ENCODE peak calls at places on chromosomes 11 and 22, in five cellular contexts. D is AG04450, J is AG10803, F is HFF-Myc, U is fibroblast of villous mesenchyme. S is an unnamed sample.

GRCh38 chr11:95688501-95689222 is 100.9 kb downstream of the FAM76B start:
- DNase-seq in J (no peak), D (no peak), F (no peak), U (no peak), S (no peak)

GRCh38 chr22:20781272-20781990 is 7.5 kb downstream of the SERPIND1 start:
- DNase-seq in J (peak), F (no peak), D (no peak), U (peak), S (no peak)

GRCh38 chr11:16831281-16832192 is 93.1 kb downstream of the C11orf58 start:
- DNase-seq in U (peak), J (no peak), F (no peak), D (no peak), S (no peak)

GRCh38 chr22:44384981-44385610 is 72.3 kb upstream of the SHISAL1 start:
- DNase-seq in D (no peak), U (no peak), F (no peak), J (no peak), S (no peak)

GRCh38 chr22:20857838-20858614 is 585 bp downstream of the PI4KA start:
- DNase-seq in U (peak), J (peak), D (peak), F (peak), S (peak)

GRCh38 chr11:61148016-61148640 is 13.1 kb downstream of the VPS37C start:
- DNase-seq in U (no peak), F (no peak), D (no peak), J (no peak), S (no peak)

GRCh38 chr11:10387209-10388083 is 67.6 kb upstream of the AMPD3 start:
- DNase-seq in D (peak), F (peak), U (peak), J (peak), S (peak)

GRCh38 chr11:110251837-110252236 is 44.6 kb downstream of the RDX start:
- DNase-seq in D (no peak), F (peak), J (peak), U (peak), S (peak)

GRCh38 chr11:96095884-96096301 is 172.0 kb upstream of the MTMR2 start:
- DNase-seq in D (no peak), F (no peak), U (no peak), J (no peak), S (no peak)

DNA sequence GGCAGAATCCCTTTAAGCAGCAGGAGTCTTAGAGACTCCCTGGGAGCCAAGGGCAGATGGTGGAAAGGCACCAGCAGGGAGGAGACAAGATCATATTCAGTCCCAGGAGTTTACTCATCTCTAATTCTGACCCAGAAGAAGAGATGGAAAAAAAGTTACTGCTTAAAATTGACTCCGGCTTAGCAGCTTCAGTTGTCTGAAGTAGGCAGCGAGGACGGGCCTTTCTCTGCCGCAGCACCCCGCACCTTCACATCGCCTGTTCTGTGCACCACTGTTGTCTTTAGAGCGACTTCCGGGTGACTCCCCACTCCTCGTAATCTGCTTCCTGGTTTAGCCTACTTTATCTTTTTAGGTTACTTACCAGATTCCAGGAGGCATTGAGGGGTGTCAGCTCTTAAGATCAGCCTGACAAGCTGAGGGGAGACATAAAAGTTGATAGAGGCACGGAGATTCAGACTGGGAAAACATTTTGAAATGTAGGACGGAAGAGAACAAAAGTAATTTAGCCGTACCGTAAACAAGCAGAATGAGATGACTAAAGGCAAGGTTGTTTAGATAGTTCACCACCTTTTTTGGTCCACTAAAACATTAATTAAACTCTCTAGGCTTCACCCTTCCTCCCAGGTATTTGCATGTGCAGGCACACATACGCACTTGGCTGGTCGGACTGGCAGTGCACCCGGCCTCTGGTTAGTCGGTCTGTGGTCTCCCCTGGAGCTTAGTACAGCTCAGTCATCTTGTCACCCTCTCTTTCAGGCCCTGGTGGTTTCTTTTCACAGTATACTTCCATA is 74.3 kb downstream of the CECR2 start:
- DNase-seq in J (no peak), D (no peak), F (no peak), U (no peak), S (no peak)
- H3K4me3 ChIP-seq in J (no peak), D (no peak), F (no peak), U (no peak), S (no peak)

GRCh38 chr11:29530961-29531360 is 485.9 kb downstream of the KCNA4 start:
- DNase-seq in U (no peak), F (no peak), D (no peak), J (no peak), S (no peak)

GRCh38 chr11:29527391-29527936 is 489.4 kb downstream of the KCNA4 start:
- DNase-seq in J (peak), F (no peak), D (peak), U (peak), S (peak)
- TF ChIP-seq CTCF in J (peak), F (no peak), D (peak), U (peak), S (peak)

GRCh38 chr11:34251640-34251980 is 106.2 kb downstream of the ABTB2 start:
- DNase-seq in D (no peak), U (peak), J (peak), F (no peak), S (peak)
- H3K4me3 ChIP-seq in D (no peak), U (no peak), J (peak), F (no peak), S (no peak)

GRCh38 chr11:56624661-56625110 is 10.0 kb upstream of the OR5M1 start:
- DNase-seq in J (peak), U (peak), F (peak), D (no peak), S (peak)
- TF ChIP-seq CTCF in J (peak), U (peak), F (no peak), D (peak), S (peak)

DNA sequence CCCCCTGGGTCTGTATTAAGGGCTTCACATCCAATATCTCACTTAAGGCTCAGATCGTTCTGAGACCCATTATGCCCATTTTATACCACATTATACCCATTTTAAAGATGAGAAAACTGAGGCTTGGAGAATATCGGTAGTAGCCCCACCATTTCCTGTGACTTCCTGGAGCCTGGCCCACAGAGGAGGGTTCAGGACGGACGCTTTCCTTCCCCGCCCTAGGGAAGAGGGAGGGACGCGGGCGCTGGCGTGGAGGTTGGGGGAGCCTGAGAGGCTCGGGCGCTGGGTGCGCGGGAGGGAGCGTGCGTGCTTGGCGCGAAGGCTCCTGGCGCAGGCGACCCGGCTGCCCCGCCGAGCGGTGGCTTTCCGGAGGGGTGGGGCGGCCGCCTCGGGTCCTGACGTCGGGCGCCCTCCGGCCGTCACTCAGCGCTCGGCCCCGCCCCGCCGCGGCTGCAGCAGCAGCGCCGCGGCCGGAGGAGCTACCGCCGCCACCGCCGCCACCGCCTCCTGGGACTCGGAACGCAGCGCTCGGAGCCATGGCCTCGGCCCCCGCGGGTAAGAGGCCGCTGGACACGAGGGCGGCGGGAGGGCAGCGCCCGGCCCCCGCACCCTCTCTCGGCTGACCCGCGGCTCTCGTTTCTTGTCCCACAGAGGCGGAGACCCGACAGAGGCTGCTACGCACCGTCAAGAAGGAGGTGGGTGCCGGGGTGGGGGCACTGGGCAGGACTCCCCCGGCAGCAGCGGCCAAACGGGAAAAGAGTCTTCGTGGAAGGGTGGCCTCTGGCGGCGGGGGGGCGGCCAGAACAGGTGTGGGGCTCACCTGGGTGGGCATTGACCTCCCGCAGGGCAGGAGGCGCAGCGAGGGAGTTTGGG is at the start of gene SGSM1:
- DNase-seq in D (no peak), U (peak), F (no peak), J (peak), S (no peak)
- H3K4me3 ChIP-seq in D (peak), U (peak), F (peak), J (peak), S (peak)